ENCODE peak calls at places on chromosomes 3 and 15, in four cellular contexts. N, U, P and Y are unnamed samples.
A peak's percentile ranks its signal among the peaks of the same experiment; 100 is the strongest.

GRCh38 chr3:37223084-37223975 is 48.9 kb upstream of the LRRFIP2 start:
- DNase-seq in P (no peak), N (peak; percentile 43), U (peak; percentile 65), Y (peak; percentile 49)

GRCh38 chr15:31396881-31397560 is 70.4 kb downstream of the KLF13 start:
- DNase-seq in U (peak; percentile 70), N (peak; percentile 26), P (peak; percentile 91), Y (peak; percentile 89)

GRCh38 chr3:171954644-171955365 is 84.6 kb upstream of the FNDC3B start:
- DNase-seq in N (no peak), P (no peak), U (no peak), Y (no peak)

GRCh38 chr15:70507772-70508351 is 255.5 kb downstream of the UACA start:
- DNase-seq in N (peak; percentile 38), U (peak; percentile 97), P (peak; percentile 80), Y (peak; percentile 28)

GRCh38 chr15:100108846-100109245 is 232.9 kb downstream of the ADAMTS17 start:
- DNase-seq in P (no peak), N (no peak), U (no peak), Y (no peak)

GRCh38 chr15:98803228-98804056 is 155.1 kb downstream of the IGF1R start:
- DNase-seq in N (peak; percentile 78), U (peak; percentile 78), P (no peak), Y (peak; percentile 77)

GRCh38 chr3:16329792-16330061 is 64.7 kb downstream of the OXNAD1 start:
- DNase-seq in N (no peak), U (no peak), P (no peak), Y (no peak)

GRCh38 chr3:118932822-118933558 is 101.7 kb downstream of the IGSF11 start:
- DNase-seq in U (no peak), P (no peak), N (no peak), Y (no peak)

GRCh38 chr3:126554560-126555525 is 3.9 kb downstream of the C3orf22 start:
- DNase-seq in N (no peak), U (no peak), P (no peak), Y (no peak)

GRCh38 chr15:89812126-89812846 is 2.4 kb downstream of the ANPEP start:
- DNase-seq in U (no peak), N (no peak), P (no peak), Y (no peak)

GRCh38 chr3:69882560-69882959 is 117.0 kb upstream of the SAMMSON start:
- DNase-seq in N (no peak), P (no peak), U (no peak), Y (no peak)

GRCh38 chr15:39704235-39704634 is 78.4 kb downstream of the FSIP1 start:
- DNase-seq in U (no peak), P (no peak), N (no peak), Y (no peak)

GRCh38 chr15:74179983-74180688 is 6.6 kb downstream of the ISLR start:
- DNase-seq in N (peak; percentile 37), U (peak; percentile 75), P (no peak), Y (peak; percentile 25)

GRCh38 chr15:98751767-98752166 is 103.4 kb downstream of the IGF1R start:
- DNase-seq in P (no peak), U (no peak), N (no peak), Y (no peak)

GRCh38 chr15:33730815-33731214 is 237.5 kb upstream of the CHRM5 start:
- DNase-seq in U (no peak), N (no peak), P (no peak), Y (no peak)

GRCh38 chr15:99476413-99477222 is 89.2 kb upstream of the MEF2A start:
- DNase-seq in N (peak; percentile 100), P (peak; percentile 74), U (peak; percentile 96), Y (peak; percentile 98)

GRCh38 chr3:46187876-46188275 is 20.2 kb downstream of the CCR1 start:
- DNase-seq in U (peak; percentile 76), P (peak; percentile 66), N (peak; percentile 58), Y (peak; percentile 89)

GRCh38 chr3:33063651-33064051 is 33.3 kb downstream of the GLB1 start:
- DNase-seq in U (no peak), P (peak; percentile 34), N (peak; percentile 23), Y (no peak)

GRCh38 chr3:192408007-192408655 is 319.2 kb downstream of the FGF12 start:
- DNase-seq in N (no peak), P (peak; percentile 55), U (no peak), Y (no peak)

GRCh38 chr15:77819271-77819806 is 186.6 kb upstream of the LINGO1 start:
- DNase-seq in U (no peak), N (no peak), P (peak; percentile 30), Y (peak; percentile 7)

GRCh38 chr15:34109775-34110663 is 8.1 kb downstream of the PGBD4 start:
- DNase-seq in P (peak; percentile 38), U (peak; percentile 63), N (peak; percentile 60), Y (peak; percentile 21)

GRCh38 chr3:33881181-33882064 is 83.0 kb downstream of the PDCD6IP start:
- DNase-seq in P (no peak), N (no peak), U (no peak), Y (no peak)

GRCh38 chr3:57230006-57230405 is 2.5 kb downstream of the APPL1 start:
- DNase-seq in U (peak; percentile 76), N (no peak), P (no peak), Y (peak; percentile 27)

GRCh38 chr3:44926921-44927320 is 49.1 kb downstream of the ZDHHC3 start:
- DNase-seq in N (no peak), P (no peak), U (no peak), Y (no peak)

GRCh38 chr3:38647217-38647970 is 2.1 kb downstream of the SCN5A start:
- DNase-seq in P (no peak), U (no peak), N (no peak), Y (no peak)

GRCh38 chr3:182716114-182716688 is 77.1 kb upstream of the ATP11B start:
- DNase-seq in N (no peak), P (peak; percentile 17), U (no peak), Y (no peak)

GRCh38 chr3:20185733-20186599 is at the start of gene SGO1:
- DNase-seq in U (peak; percentile 99), P (peak; percentile 99), N (peak; percentile 96), Y (peak; percentile 99)

GRCh38 chr3:120680193-120680894 is 1.7 kb downstream of the HGD start:
- DNase-seq in P (no peak), U (no peak), N (no peak), Y (no peak)

GRCh38 chr3:120678331-120678845 is 3.7 kb downstream of the HGD start:
- DNase-seq in P (peak; percentile 67), U (peak; percentile 58), N (peak; percentile 65), Y (peak; percentile 68)

GRCh38 chr3:120681506-120682038 is 467 bp downstream of the HGD start:
- DNase-seq in P (no peak), N (no peak), U (no peak), Y (no peak)

GRCh38 chr3:120681018-120681417 is 1.0 kb downstream of the HGD start:
- DNase-seq in P (no peak), N (no peak), U (no peak), Y (no peak)

GRCh38 chr3:120678984-120679383 is 3.1 kb downstream of the HGD start:
- DNase-seq in P (no peak), N (no peak), U (no peak), Y (no peak)
- H3K4me2 ChIP-seq in P (peak overlapping the region; percentile 56), N (no peak overlapping the region), U (peak overlapping the region; percentile 50), Y (peak overlapping the region; percentile 57)

GRCh38 chr15:68414591-68414990 is 17.4 kb downstream of the ITGA11 start:
- DNase-seq in U (no peak), N (no peak), P (no peak), Y (no peak)
- H4K20me1 ChIP-seq in U (no peaks in the 10 kb centered on the region), N (peaks cover 15% of the 10 kb centered on the region), P (no peaks in the 10 kb centered on the region), Y (no peaks in the 10 kb centered on the region)

DNA sequence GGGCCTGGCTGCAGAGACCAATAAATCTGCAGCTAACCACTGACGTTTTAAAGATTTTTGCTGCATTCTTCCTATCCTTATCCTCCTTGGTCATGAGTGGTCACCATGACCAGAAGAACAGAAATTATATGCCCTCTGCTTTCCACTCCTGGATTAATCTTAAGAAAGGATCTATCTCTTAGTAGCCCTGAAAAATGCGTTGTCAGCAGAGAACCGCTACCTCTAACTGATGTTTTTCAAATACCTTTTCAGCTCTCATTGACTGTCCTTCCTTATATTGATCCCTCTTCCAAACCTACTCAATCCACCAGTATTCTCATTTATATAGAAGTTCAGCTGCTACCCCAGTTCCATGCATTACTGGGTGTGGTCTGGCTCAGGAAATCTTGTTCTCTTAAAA is 610.1 kb downstream of the MECOM start:
- DNase-seq in U (no peak), P (no peak), N (no peak), Y (no peak)
- H3K4me3 ChIP-seq in U (no peak overlapping the region), P (no peak overlapping the region), N (no peak overlapping the region), Y (no peak overlapping the region)

DNA sequence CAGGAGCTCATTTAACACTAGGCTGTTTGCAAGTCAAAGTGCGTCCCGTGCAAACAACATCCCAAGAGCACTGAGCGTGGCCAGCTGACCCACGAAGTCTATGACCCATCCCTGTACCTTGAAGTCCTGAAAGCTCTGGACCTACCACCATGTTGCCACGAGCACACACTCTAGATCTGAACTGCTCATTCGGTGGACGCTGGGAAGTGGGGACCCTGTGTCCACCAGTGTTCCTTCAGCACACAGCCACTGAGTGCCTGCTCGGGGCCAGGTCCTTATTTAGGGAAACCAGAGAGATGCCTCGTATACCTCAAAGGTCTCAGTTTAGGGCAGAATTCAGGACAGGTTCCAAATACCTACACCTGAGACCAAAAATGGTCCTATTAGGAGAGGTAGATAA is 236.9 kb downstream of the XXYLT1 start:
- DNase-seq in N (no peak), P (no peak), U (no peak), Y (no peak)
- H3K4me2 ChIP-seq in N (no peak overlapping the region), P (no peak overlapping the region), U (peak overlapping the region; percentile 76), Y (no peak overlapping the region)